ENCODE peak calls at places on chromosome 19, in eight cellular contexts. One of them, this sample, is unnamed.

GRCh38 chr19:40810160-40810559 is 11.2 kb downstream of the EGLN2 start:
- DNase-seq in endodermal cell: peak
- DNase-seq in CD4-positive, alpha-beta T cell: no peak
- DNase-seq in upper lobe of right lung: no peak
- DNase-seq in heart right ventricle: no peak
- DNase-seq in progenitor cell of endocrine pancreas: no peak
- DNase-seq in AG04450: no peak
- DNase-seq in GM10248: no peak
- DNase-seq in this sample: no peak

GRCh38 chr19:49746206-49746958 is 16.7 kb downstream of the TSKS start:
- DNase-seq in progenitor cell of endocrine pancreas: no peak
- DNase-seq in GM10248: peak
- DNase-seq in endodermal cell: peak
- DNase-seq in CD4-positive, alpha-beta T cell: no peak
- DNase-seq in upper lobe of right lung: peak
- DNase-seq in heart right ventricle: no peak
- DNase-seq in AG04450: no peak
- DNase-seq in this sample: peak

GRCh38 chr19:40689339-40690049 is 957 bp downstream of the NUMBL start:
- DNase-seq in AG04450: no peak
- DNase-seq in GM10248: no peak
- DNase-seq in CD4-positive, alpha-beta T cell: no peak
- DNase-seq in endodermal cell: peak
- DNase-seq in upper lobe of right lung: no peak
- DNase-seq in heart right ventricle: peak
- DNase-seq in progenitor cell of endocrine pancreas: no peak
- DNase-seq in this sample: peak

GRCh38 chr19:7475665-7476064 is 13.2 kb downstream of the PEX11G start:
- DNase-seq in CD4-positive, alpha-beta T cell: no peak
- DNase-seq in heart right ventricle: no peak
- DNase-seq in AG04450: no peak
- DNase-seq in progenitor cell of endocrine pancreas: no peak
- DNase-seq in GM10248: no peak
- DNase-seq in upper lobe of right lung: no peak
- DNase-seq in endodermal cell: no peak
- DNase-seq in this sample: no peak

GRCh38 chr19:7705387-7706187 is 3.7 kb upstream of the FCER2 start:
- DNase-seq in endodermal cell: no peak
- DNase-seq in AG04450: no peak
- DNase-seq in upper lobe of right lung: peak
- DNase-seq in GM10248: peak
- DNase-seq in CD4-positive, alpha-beta T cell: peak
- DNase-seq in heart right ventricle: peak
- DNase-seq in progenitor cell of endocrine pancreas: no peak
- DNase-seq in this sample: peak

GRCh38 chr19:21128901-21129698 is 12.7 kb upstream of the ZNF431 start:
- DNase-seq in AG04450: no peak
- DNase-seq in GM10248: no peak
- DNase-seq in progenitor cell of endocrine pancreas: no peak
- DNase-seq in endodermal cell: no peak
- DNase-seq in upper lobe of right lung: no peak
- DNase-seq in CD4-positive, alpha-beta T cell: no peak
- DNase-seq in heart right ventricle: no peak
- DNase-seq in this sample: no peak

GRCh38 chr19:46303702-46304397 is 7.0 kb downstream of the HIF3A start:
- DNase-seq in CD4-positive, alpha-beta T cell: no peak
- DNase-seq in GM10248: no peak
- DNase-seq in upper lobe of right lung: peak
- DNase-seq in endodermal cell: peak
- DNase-seq in progenitor cell of endocrine pancreas: peak
- DNase-seq in heart right ventricle: peak
- DNase-seq in AG04450: no peak
- DNase-seq in this sample: no peak

GRCh38 chr19:44954278-44954648 is 917 bp upstream of the CLPTM1 start:
- DNase-seq in GM10248: peak
- DNase-seq in AG04450: no peak
- DNase-seq in CD4-positive, alpha-beta T cell: no peak
- DNase-seq in heart right ventricle: no peak
- DNase-seq in upper lobe of right lung: no peak
- DNase-seq in progenitor cell of endocrine pancreas: no peak
- DNase-seq in endodermal cell: no peak
- DNase-seq in this sample: no peak

GRCh38 chr19:46902402-46902766 is 41.6 kb downstream of the ARHGAP35 start:
- DNase-seq in AG04450: no peak
- DNase-seq in endodermal cell: peak
- DNase-seq in upper lobe of right lung: no peak
- DNase-seq in heart right ventricle: no peak
- DNase-seq in GM10248: no peak
- DNase-seq in CD4-positive, alpha-beta T cell: no peak
- DNase-seq in progenitor cell of endocrine pancreas: no peak
- DNase-seq in this sample: no peak

GRCh38 chr19:46381746-46382345 is 31.5 kb downstream of the CCDC8 start:
- DNase-seq in upper lobe of right lung: peak
- DNase-seq in GM10248: no peak
- DNase-seq in endodermal cell: no peak
- DNase-seq in heart right ventricle: no peak
- DNase-seq in AG04450: no peak
- DNase-seq in CD4-positive, alpha-beta T cell: no peak
- DNase-seq in progenitor cell of endocrine pancreas: no peak
- DNase-seq in this sample: no peak

GRCh38 chr19:30011051-30011578 is 69.1 kb downstream of the URI1 start:
- DNase-seq in endodermal cell: peak
- DNase-seq in upper lobe of right lung: no peak
- DNase-seq in progenitor cell of endocrine pancreas: no peak
- DNase-seq in AG04450: no peak
- DNase-seq in GM10248: no peak
- DNase-seq in CD4-positive, alpha-beta T cell: no peak
- DNase-seq in heart right ventricle: no peak
- DNase-seq in this sample: no peak

GRCh38 chr19:38063921-38064320 is 156.9 kb downstream of the SIPA1L3 start:
- DNase-seq in heart right ventricle: no peak
- DNase-seq in endodermal cell: no peak
- DNase-seq in AG04450: no peak
- DNase-seq in CD4-positive, alpha-beta T cell: no peak
- DNase-seq in progenitor cell of endocrine pancreas: no peak
- DNase-seq in upper lobe of right lung: no peak
- DNase-seq in GM10248: no peak
- DNase-seq in this sample: no peak

GRCh38 chr19:48354332-48354992 is 9.3 kb downstream of the TMEM143 start:
- DNase-seq in GM10248: no peak
- DNase-seq in heart right ventricle: no peak
- DNase-seq in progenitor cell of endocrine pancreas: no peak
- DNase-seq in CD4-positive, alpha-beta T cell: no peak
- DNase-seq in upper lobe of right lung: no peak
- DNase-seq in endodermal cell: no peak
- DNase-seq in AG04450: no peak
- DNase-seq in this sample: no peak

GRCh38 chr19:47707135-47707925 is 5.9 kb upstream of the EHD2 start:
- DNase-seq in CD4-positive, alpha-beta T cell: peak
- DNase-seq in GM10248: peak
- DNase-seq in upper lobe of right lung: peak
- DNase-seq in AG04450: no peak
- DNase-seq in endodermal cell: peak
- DNase-seq in heart right ventricle: peak
- DNase-seq in progenitor cell of endocrine pancreas: peak
- DNase-seq in this sample: peak

GRCh38 chr19:35502751-35503150 is 10.7 kb downstream of the DMKN start:
- DNase-seq in progenitor cell of endocrine pancreas: no peak
- DNase-seq in upper lobe of right lung: no peak
- DNase-seq in CD4-positive, alpha-beta T cell: no peak
- DNase-seq in AG04450: no peak
- DNase-seq in GM10248: no peak
- DNase-seq in heart right ventricle: no peak
- DNase-seq in endodermal cell: no peak
- DNase-seq in this sample: no peak
- TF ChIP-seq CTCF in progenitor cell of endocrine pancreas: no peak
- TF ChIP-seq CTCF in upper lobe of right lung: no peak
- TF ChIP-seq CTCF in CD4-positive, alpha-beta T cell: no peak
- TF ChIP-seq CTCF in AG04450: no peak
- TF ChIP-seq CTCF in GM10248: no peak
- TF ChIP-seq CTCF in heart right ventricle: no peak
- TF ChIP-seq CTCF in endodermal cell: no peak
- TF ChIP-seq CTCF in this sample: no peak

GRCh38 chr19:2255982-2256685 is at the start of gene JSRP1:
- DNase-seq in endodermal cell: no peak
- DNase-seq in upper lobe of right lung: no peak
- DNase-seq in CD4-positive, alpha-beta T cell: no peak
- DNase-seq in heart right ventricle: no peak
- DNase-seq in AG04450: no peak
- DNase-seq in GM10248: no peak
- DNase-seq in progenitor cell of endocrine pancreas: no peak
- DNase-seq in this sample: peak

GRCh38 chr19:2252481-2253105 is 3.5 kb downstream of the AMH start:
- DNase-seq in heart right ventricle: no peak
- DNase-seq in GM10248: no peak
- DNase-seq in AG04450: no peak
- DNase-seq in CD4-positive, alpha-beta T cell: no peak
- DNase-seq in endodermal cell: no peak
- DNase-seq in upper lobe of right lung: no peak
- DNase-seq in progenitor cell of endocrine pancreas: no peak
- DNase-seq in this sample: no peak

GRCh38 chr19:2255112-2255845 is 938 bp downstream of the JSRP1 start:
- DNase-seq in progenitor cell of endocrine pancreas: no peak
- DNase-seq in upper lobe of right lung: no peak
- DNase-seq in endodermal cell: no peak
- DNase-seq in CD4-positive, alpha-beta T cell: no peak
- DNase-seq in heart right ventricle: no peak
- DNase-seq in GM10248: no peak
- DNase-seq in AG04450: no peak
- DNase-seq in this sample: no peak

GRCh38 chr19:2253106-2254051 is 2.8 kb downstream of the JSRP1 start:
- DNase-seq in upper lobe of right lung: no peak
- DNase-seq in heart right ventricle: no peak
- DNase-seq in AG04450: no peak
- DNase-seq in GM10248: no peak
- DNase-seq in CD4-positive, alpha-beta T cell: peak
- DNase-seq in endodermal cell: peak
- DNase-seq in progenitor cell of endocrine pancreas: no peak
- DNase-seq in this sample: no peak

DNA sequence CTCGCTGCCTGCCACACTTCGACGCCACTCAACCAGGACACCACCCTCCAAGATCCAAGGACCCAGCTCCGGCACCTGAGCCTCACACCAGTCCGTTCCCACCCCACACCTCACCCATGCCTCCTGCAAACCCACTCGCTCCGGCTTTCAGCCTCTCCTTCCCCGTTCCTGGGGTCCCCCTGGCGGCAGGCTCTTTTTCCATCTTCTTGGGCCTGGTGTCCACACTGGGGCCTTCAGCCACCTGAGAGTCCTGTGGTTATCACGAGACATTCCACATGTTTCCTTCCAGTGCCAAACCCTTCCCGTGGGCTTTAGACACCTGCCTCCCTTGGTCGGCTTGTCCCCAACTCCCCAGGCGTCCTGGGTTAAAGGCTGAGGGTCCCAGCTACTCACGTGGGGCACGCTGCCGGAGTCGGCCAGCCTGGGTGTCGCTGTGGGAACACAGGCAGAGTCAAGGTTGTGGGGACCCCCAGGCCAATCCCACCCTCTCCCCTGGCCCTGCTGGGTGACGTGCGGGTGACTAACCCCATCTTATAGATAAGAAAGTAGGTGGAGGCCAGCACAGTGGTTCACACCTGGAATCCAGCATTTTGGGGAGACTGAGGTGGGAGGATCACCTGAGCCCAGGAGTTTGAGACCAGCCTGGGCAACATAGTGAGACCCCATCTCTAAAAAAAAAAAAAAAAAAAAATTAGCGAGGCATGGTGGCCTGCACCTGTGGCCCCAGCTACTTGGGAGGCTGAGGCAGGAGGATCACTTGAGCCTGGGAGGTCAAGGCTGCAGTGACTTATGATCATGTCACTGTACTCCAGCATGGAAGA is 2.0 kb downstream of the JSRP1 start:
- DNase-seq in CD4-positive, alpha-beta T cell: no peak
- DNase-seq in AG04450: no peak
- DNase-seq in endodermal cell: peak
- DNase-seq in progenitor cell of endocrine pancreas: peak
- DNase-seq in upper lobe of right lung: no peak
- DNase-seq in heart right ventricle: no peak
- DNase-seq in GM10248: no peak
- DNase-seq in this sample: no peak
- TF ChIP-seq CTCF in CD4-positive, alpha-beta T cell: no peak
- TF ChIP-seq CTCF in AG04450: peak
- TF ChIP-seq CTCF in endodermal cell: peak
- TF ChIP-seq CTCF in progenitor cell of endocrine pancreas: peak
- TF ChIP-seq CTCF in upper lobe of right lung: peak
- TF ChIP-seq CTCF in heart right ventricle: no peak
- TF ChIP-seq CTCF in GM10248: no peak
- TF ChIP-seq CTCF in this sample: no peak

DNA sequence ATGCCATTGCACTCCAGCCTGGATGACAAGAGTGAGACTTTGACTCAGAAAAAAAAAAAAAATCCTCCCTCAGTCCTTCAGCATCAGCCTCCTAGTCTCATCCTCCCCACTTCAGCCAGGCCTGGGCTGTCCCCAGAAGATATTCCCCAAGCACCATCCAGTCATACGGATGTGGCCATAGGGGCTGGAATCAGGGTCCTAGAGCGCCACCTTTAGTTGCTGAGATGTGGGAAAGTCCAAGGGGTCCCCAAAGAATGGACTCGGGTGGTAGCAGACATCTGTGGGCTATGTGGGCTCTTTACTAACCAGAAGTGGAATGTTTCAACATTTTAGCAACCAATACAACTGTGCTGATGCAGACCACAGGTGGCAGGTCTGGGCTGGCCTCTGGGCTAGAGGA is 3.1 kb upstream of the TYROBP start:
- DNase-seq in progenitor cell of endocrine pancreas: no peak
- DNase-seq in upper lobe of right lung: no peak
- DNase-seq in AG04450: no peak
- DNase-seq in endodermal cell: peak
- DNase-seq in heart right ventricle: no peak
- DNase-seq in CD4-positive, alpha-beta T cell: no peak
- DNase-seq in GM10248: no peak
- DNase-seq in this sample: no peak
- TF ChIP-seq CTCF in progenitor cell of endocrine pancreas: no peak
- TF ChIP-seq CTCF in upper lobe of right lung: no peak
- TF ChIP-seq CTCF in AG04450: no peak
- TF ChIP-seq CTCF in endodermal cell: peak
- TF ChIP-seq CTCF in heart right ventricle: no peak
- TF ChIP-seq CTCF in CD4-positive, alpha-beta T cell: no peak
- TF ChIP-seq CTCF in GM10248: no peak
- TF ChIP-seq CTCF in this sample: no peak

DNA sequence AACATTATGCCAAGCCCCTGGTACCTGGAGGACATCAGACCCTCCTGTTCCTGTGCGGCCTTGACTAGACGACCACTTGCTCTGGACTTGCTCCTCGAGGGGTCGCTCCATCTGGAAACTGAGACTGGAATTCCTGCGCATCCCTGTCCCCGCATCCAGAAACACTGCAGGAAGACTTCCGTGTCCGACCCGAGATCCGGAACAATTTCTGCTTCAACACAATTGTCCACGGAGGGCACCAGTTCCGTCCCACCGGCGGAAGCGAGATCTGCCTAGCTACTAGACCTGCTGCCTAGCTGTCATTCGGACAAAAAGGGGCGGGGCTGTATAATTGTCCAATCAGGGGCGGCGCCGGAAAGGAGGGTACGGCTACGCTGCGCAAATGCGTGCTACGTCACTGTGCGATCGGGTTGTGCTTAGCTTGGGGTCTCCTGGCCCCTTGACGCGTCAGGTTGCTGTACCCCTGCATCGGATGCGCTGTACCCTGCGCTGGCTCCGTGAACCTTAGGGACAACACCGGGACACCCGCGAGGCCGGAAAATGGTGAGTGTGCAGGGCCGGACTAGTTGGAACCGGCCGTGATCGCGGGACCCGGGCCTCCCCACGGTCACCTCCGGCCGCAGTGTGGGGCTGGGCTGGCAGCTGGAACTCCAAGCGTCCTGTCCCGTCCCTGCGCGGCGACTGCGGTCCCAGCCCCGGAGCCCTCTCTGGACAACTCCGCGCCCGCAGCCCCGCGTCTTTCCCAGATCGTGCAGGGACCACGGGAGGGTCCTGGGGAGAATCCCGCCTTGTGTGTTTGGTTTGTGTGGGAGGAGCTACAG is at the start of the genes ZNF490 and ZNF791:
- DNase-seq in CD4-positive, alpha-beta T cell: peak
- DNase-seq in progenitor cell of endocrine pancreas: peak
- DNase-seq in GM10248: peak
- DNase-seq in upper lobe of right lung: peak
- DNase-seq in AG04450: peak
- DNase-seq in heart right ventricle: peak
- DNase-seq in endodermal cell: peak
- DNase-seq in this sample: peak
- TF ChIP-seq CTCF in CD4-positive, alpha-beta T cell: no peak
- TF ChIP-seq CTCF in progenitor cell of endocrine pancreas: peak
- TF ChIP-seq CTCF in GM10248: no peak
- TF ChIP-seq CTCF in upper lobe of right lung: peak
- TF ChIP-seq CTCF in AG04450: peak
- TF ChIP-seq CTCF in heart right ventricle: no peak
- TF ChIP-seq CTCF in endodermal cell: peak
- TF ChIP-seq CTCF in this sample: no peak